ENCODE peak calls at places on chromosomes 13 and 19, in six cellular contexts. B is HepG2, I is SK-N-SH, L is upper lobe of left lung, X is esophagus muscularis mucosa, C is HL-60. H is an unnamed sample. For H3K27me3, the result is how much of the 10 kb centered on the place peaks cover.

GRCh38 chr13:113886561-113887112 is 22.8 kb upstream of the GAS6 start:
- DNase-seq in B (no peak), I (no peak), L (no peak), X (peak), C (no peak), H (no peak)

GRCh38 chr13:60787083-60787482 is 390.1 kb downstream of the TDRD3 start:
- DNase-seq in B (no peak), I (no peak), L (no peak), X (no peak), C (no peak), H (no peak)

GRCh38 chr19:16232568-16232967 is 34.9 kb downstream of the AP1M1 start:
- DNase-seq in B (no peak), I (peak), L (peak), X (no peak), C (no peak), H (no peak)

GRCh38 chr19:12796146-12797071 is 5.1 kb downstream of the JUNB start:
- DNase-seq in B (peak), I (peak), L (no peak), X (no peak), C (no peak), H (peak)

GRCh38 chr19:5749505-5749904 is 29.1 kb downstream of the CATSPERD start:
- DNase-seq in B (no peak), I (no peak), L (no peak), X (no peak), C (no peak), H (no peak)

GRCh38 chr19:35249146-35249847 is 495 bp downstream of the LSR start:
- DNase-seq in B (no peak), I (no peak), L (peak), X (peak), C (no peak), H (no peak)

GRCh38 chr13:113283904-113284303 is 13.1 kb upstream of the LAMP1 start:
- DNase-seq in B (no peak), I (no peak), L (no peak), X (no peak), C (no peak), H (no peak)

GRCh38 chr19:46608581-46609345 is 7.6 kb downstream of the CALM3 start:
- DNase-seq in B (no peak), I (peak), L (no peak), X (no peak), C (no peak), H (no peak)

GRCh38 chr13:42039457-42039945 is 8.9 kb upstream of the DGKH start:
- DNase-seq in B (no peak), I (peak), L (no peak), X (no peak), C (no peak), H (no peak)

DNA sequence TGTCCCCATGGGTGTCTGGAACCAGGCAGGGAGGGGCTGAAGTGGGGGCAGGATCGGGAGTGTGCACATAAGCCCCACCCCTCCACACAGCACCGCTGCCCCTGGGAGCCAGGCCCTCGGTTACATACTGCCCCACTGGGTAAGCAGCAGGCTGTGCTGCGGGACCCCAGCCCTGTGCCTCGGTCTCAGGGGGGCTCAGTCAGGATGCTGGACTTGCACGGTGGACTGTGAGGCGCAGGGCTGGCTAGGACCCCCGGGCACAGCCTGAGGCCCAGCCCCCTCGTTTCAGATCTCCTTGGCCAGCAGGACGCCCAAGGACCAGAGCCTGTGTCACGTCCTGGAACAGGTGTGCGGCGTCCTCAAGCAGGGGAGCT is 16.3 kb downstream of the MPND start:
- DNase-seq in B (no peak), I (no peak), L (peak), X (no peak), C (no peak), H (no peak)
- TF ChIP-seq POLR2AphosphoS5 in B (no peak), I (no peak), L (no peak), X (no peak), C (no peak), H (no peak)

GRCh38 chr19:2363419-2363818 is 3.4 kb downstream of the TMPRSS9 start:
- DNase-seq in B (no peak), I (peak), L (no peak), X (no peak), C (no peak), H (no peak)

GRCh38 chr19:2362970-2363300 is 2.9 kb downstream of the TMPRSS9 start:
- DNase-seq in B (no peak), I (no peak), L (no peak), X (no peak), C (no peak), H (no peak)

GRCh38 chr19:2361259-2362038 is 1.4 kb downstream of the TMPRSS9 start:
- DNase-seq in B (no peak), I (peak), L (no peak), X (no peak), C (no peak), H (no peak)

GRCh38 chr19:2362039-2362969 is 2.2 kb downstream of the TMPRSS9 start:
- DNase-seq in B (no peak), I (no peak), L (no peak), X (no peak), C (no peak), H (no peak)

DNA sequence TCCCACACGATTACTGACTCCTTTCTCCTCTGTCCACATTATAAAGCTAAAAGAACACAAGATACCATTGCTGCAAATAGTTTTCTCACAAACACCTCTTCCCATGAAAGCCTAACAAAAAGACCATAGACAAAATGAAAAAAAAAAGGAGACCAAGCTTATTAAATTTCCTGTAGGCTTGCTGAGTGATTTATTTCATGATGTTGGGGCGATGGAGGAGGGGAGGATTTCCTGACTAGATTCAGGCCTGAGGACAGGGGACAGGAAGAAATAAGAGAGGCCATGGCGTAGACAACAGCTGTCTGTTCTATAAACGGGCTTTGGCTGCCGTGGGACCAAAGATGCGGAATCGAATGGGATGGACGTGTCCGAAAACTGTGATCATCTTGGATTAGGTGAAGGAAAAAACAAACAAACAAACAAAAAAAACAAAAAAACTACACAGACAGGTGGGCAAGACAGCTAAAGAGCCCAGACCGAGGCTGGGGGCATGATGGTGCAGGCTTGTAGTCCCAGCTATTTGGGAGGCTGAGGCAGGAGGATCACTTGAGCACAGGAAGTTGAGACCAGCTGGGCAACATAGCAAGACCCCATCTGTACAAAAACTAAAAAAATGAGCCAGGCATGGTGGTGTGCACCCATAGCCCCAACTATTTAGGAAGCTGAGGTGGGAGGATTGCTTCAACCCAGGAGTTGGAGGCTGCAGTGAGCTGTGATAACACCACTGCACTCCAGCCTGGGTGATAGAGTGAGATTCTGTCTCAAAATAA is 5.3 kb downstream of the TMPRSS9 start:
- DNase-seq in B (no peak), I (no peak), L (no peak), X (no peak), C (no peak), H (no peak)
- H3K27me3 ChIP-seq in B (under half), I (under half), L (under half), X (under half), C (under half), H (under half)

GRCh38 chr13:70054572-70054971 is 53.1 kb upstream of the ATXN8OS start:
- DNase-seq in B (no peak), I (no peak), L (no peak), X (no peak), C (no peak), H (no peak)
- TF ChIP-seq POLR2AphosphoS5 in B (no peak), I (no peak), L (no peak), X (no peak), C (no peak), H (no peak)

GRCh38 chr19:1473056-1473400 is 6.0 kb downstream of the C19orf25 start:
- DNase-seq in B (no peak), I (no peak), L (no peak), X (no peak), C (no peak), H (no peak)
- H3K27me3 ChIP-seq in B (under half), I (under half), L (under half), X (under half), C (under half), H (under half)

GRCh38 chr19:18023596-18024212 is 15.7 kb downstream of the ARRDC2 start:
- DNase-seq in B (no peak), I (no peak), L (peak), X (peak), C (peak), H (no peak)
- TF ChIP-seq POLR2AphosphoS5 in B (no peak), I (no peak), L (peak), X (peak), C (peak), H (peak)

GRCh38 chr19:41924151-41925145 is 3.8 kb downstream of the ERFL start:
- DNase-seq in B (no peak), I (no peak), L (no peak), X (no peak), C (no peak), H (no peak)

GRCh38 chr19:41927810-41928192 is 448 bp downstream of the ERFL start:
- DNase-seq in B (no peak), I (peak), L (peak), X (no peak), C (no peak), H (no peak)

GRCh38 chr19:41925208-41926003 is 2.8 kb downstream of the ERFL start:
- DNase-seq in B (no peak), I (no peak), L (no peak), X (no peak), C (no peak), H (no peak)

GRCh38 chr19:41926861-41927809 is 1.1 kb downstream of the ERFL start:
- DNase-seq in B (no peak), I (no peak), L (no peak), X (no peak), C (no peak), H (no peak)

GRCh38 chr19:41926028-41926860 is 2.0 kb downstream of the ERFL start:
- DNase-seq in B (no peak), I (peak), L (peak), X (no peak), C (no peak), H (no peak)
- H3K27me3 ChIP-seq in B (half or more), I (under half), L (under half), X (under half), C (under half), H (under half)

GRCh38 chr13:51698352-51698751 is 105.6 kb downstream of the DHRS12 start:
- DNase-seq in B (no peak), I (no peak), L (no peak), X (no peak), C (no peak), H (no peak)
- TF ChIP-seq POLR2AphosphoS5 in B (no peak), I (no peak), L (no peak), X (no peak), C (no peak), H (no peak)

H was measured in breast epithelium.